ENCODE peak calls at places on chromosome 18, in four cellular contexts. R, F, M and E are unnamed samples.

GRCh38 chr18:80159713-80160636 is 50.9 kb downstream of the ADNP2 start:
- DNase-seq in R (peak; percentile 81), F (peak; percentile 19), M (peak; percentile 29), E (no peak)

GRCh38 chr18:46571756-46572155 is 85.3 kb downstream of the LOXHD1 start:
- DNase-seq in R (no peak), F (no peak), M (no peak), E (no peak)

GRCh38 chr18:35345460-35345921 is 1.3 kb upstream of the ZNF24 start:
- DNase-seq in R (peak; percentile 34), F (peak; percentile 69), M (peak; percentile 6), E (no peak)

GRCh38 chr18:43789234-43790000 is 512.1 kb upstream of the SYT4 start:
- DNase-seq in R (peak; percentile 29), F (peak; percentile 19), M (peak; percentile 14), E (no peak)

GRCh38 chr18:48948112-48949050 is 2.4 kb downstream of the SMAD7 start:
- DNase-seq in R (peak; percentile 69), F (peak; percentile 95), M (peak; percentile 67), E (no peak)

GRCh38 chr18:22956226-22956625 is 23.1 kb downstream of the RBBP8 start:
- DNase-seq in R (no peak), F (no peak), M (no peak), E (no peak)

GRCh38 chr18:395481-396250 is 104.8 kb downstream of the COLEC12 start:
- DNase-seq in R (no peak), F (no peak), M (peak; percentile 86), E (no peak)

GRCh38 chr18:55731594-55732042 is 143.6 kb upstream of the TCF4 start:
- DNase-seq in R (no peak), F (no peak), M (no peak), E (no peak)

GRCh38 chr18:51051105-51051712 is 21.2 kb downstream of the SMAD4 start:
- DNase-seq in R (peak; percentile 90), F (peak; percentile 77), M (peak; percentile 56), E (peak; percentile 51)

GRCh38 chr18:70188113-70188512 is 17.4 kb downstream of the RTTN start:
- DNase-seq in R (no peak), F (no peak), M (no peak), E (no peak)

GRCh38 chr18:33369711-33370449 is 70.6 kb downstream of the CCDC178 start:
- DNase-seq in R (no peak), F (no peak), M (no peak), E (no peak)

GRCh38 chr18:74733592-74733991 is 135.9 kb downstream of the ZNF407 start:
- DNase-seq in R (no peak), F (no peak), M (no peak), E (no peak)

GRCh38 chr18:73842795-73843394 is 304.7 kb downstream of the FBXO15 start:
- DNase-seq in R (peak; percentile 78), F (peak; percentile 53), M (no peak), E (peak; percentile 36)

GRCh38 chr18:48605408-48605845 is 66.6 kb downstream of the CTIF start:
- DNase-seq in R (peak; percentile 87), F (peak; percentile 98), M (peak; percentile 48), E (peak; percentile 25)

GRCh38 chr18:45320724-45321123 is 294.6 kb upstream of the SLC14A2 start:
- DNase-seq in R (no peak), F (peak; percentile 63), M (no peak), E (no peak)

GRCh38 chr18:70645971-70646370 is 357.1 kb downstream of the SOCS6 start:
- DNase-seq in R (no peak), F (no peak), M (no peak), E (no peak)

GRCh38 chr18:36196239-36196995 is 9.1 kb downstream of the MOCOS start:
- DNase-seq in R (no peak), F (no peak), M (no peak), E (no peak)

GRCh38 chr18:15005313-15006130 is 257.6 kb downstream of the ANKRD30B start:
- DNase-seq in R (no peak), F (no peak), M (no peak), E (no peak)

GRCh38 chr18:3451166-3451988 is 1.4 kb downstream of the TGIF1 start:
- DNase-seq in R (peak; percentile 89), F (peak; percentile 90), M (peak; percentile 95), E (peak; percentile 68)

GRCh38 chr18:54023471-54023870 is 201.0 kb downstream of the MBD2 start:
- DNase-seq in R (no peak), F (no peak), M (peak; percentile 9), E (peak; percentile 36)

GRCh38 chr18:74242451-74243096 is 49.2 kb downstream of the CYB5A start:
- DNase-seq in R (peak; percentile 20), F (no peak), M (no peak), E (no peak)

GRCh38 chr18:62784338-62784965 is 69.1 kb downstream of the PHLPP1 start:
- DNase-seq in R (no peak), F (no peak), M (no peak), E (no peak)

GRCh38 chr18:64311859-64312258 is 163.0 kb upstream of the LINC00305 start:
- DNase-seq in R (no peak), F (no peak), M (no peak), E (no peak)

GRCh38 chr18:30409120-30409519 is 633.4 kb downstream of the DSC3 start:
- DNase-seq in R (no peak), F (peak; percentile 2), M (no peak), E (no peak)

GRCh38 chr18:23071285-23071684 is 64.0 kb upstream of the CABLES1 start:
- DNase-seq in R (no peak), F (no peak), M (no peak), E (peak; percentile 99)

GRCh38 chr18:62458868-62459716 is 63.7 kb upstream of the ZCCHC2 start:
- DNase-seq in R (no peak), F (no peak), M (no peak), E (no peak)

GRCh38 chr18:43271593-43272432 is 5.5 kb downstream of the SYT4 start:
- DNase-seq in R (peak; percentile 67), F (peak; percentile 60), M (peak; percentile 63), E (peak; percentile 54)

GRCh38 chr18:72762505-72763122 is 105.2 kb downstream of the NETO1 start:
- DNase-seq in R (peak; percentile 73), F (peak; percentile 67), M (peak; percentile 36), E (peak; percentile 60)

GRCh38 chr18:3595282-3596273 is 145.6 kb downstream of the TGIF1 start:
- DNase-seq in R (no peak), F (peak; percentile 76), M (peak; percentile 98), E (no peak)

GRCh38 chr18:54205951-54206350 is 18.5 kb downstream of the MBD2 start:
- DNase-seq in R (no peak), F (no peak), M (no peak), E (no peak)

GRCh38 chr18:43161528-43161927 is 46.0 kb upstream of the RIT2 start:
- DNase-seq in R (no peak), F (no peak), M (peak; percentile 62), E (no peak)

GRCh38 chr18:23057096-23057495 is 78.2 kb upstream of the CABLES1 start:
- DNase-seq in R (no peak), F (no peak), M (no peak), E (no peak)

GRCh38 chr18:35334821-35335220 is 9.4 kb downstream of the ZNF24 start:
- DNase-seq in R (no peak), F (no peak), M (no peak), E (no peak)

GRCh38 chr18:40414155-40414754 is 1540.8 kb upstream of the PIK3C3 start:
- DNase-seq in R (no peak), F (no peak), M (no peak), E (no peak)

DNA sequence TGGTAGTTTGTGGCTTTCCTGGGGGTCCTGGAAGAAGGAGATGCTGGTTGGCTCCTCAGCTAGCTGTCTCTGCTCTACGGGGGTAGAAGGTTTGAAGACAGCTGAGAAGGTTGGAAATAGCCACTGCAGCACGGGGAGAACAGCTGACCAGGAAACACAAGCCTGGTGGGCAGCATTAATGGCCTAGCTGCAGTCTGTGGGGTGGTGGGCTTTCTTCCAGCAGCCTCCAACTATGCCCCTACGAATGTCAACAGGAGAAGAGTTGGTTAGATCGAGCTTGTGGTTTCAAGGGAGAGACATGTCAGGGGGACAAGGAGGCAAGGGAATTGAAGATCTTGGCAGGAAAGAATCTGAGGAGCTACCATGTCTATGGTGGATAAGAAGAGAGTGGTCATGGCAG is 38.9 kb downstream of the PMAIP1 start:
- DNase-seq in R (no peak), F (no peak), M (no peak), E (no peak)
- H3K4me3 ChIP-seq in R (no peak overlapping the region), F (no peak overlapping the region), M (no peak overlapping the region), E (no peak overlapping the region)

DNA sequence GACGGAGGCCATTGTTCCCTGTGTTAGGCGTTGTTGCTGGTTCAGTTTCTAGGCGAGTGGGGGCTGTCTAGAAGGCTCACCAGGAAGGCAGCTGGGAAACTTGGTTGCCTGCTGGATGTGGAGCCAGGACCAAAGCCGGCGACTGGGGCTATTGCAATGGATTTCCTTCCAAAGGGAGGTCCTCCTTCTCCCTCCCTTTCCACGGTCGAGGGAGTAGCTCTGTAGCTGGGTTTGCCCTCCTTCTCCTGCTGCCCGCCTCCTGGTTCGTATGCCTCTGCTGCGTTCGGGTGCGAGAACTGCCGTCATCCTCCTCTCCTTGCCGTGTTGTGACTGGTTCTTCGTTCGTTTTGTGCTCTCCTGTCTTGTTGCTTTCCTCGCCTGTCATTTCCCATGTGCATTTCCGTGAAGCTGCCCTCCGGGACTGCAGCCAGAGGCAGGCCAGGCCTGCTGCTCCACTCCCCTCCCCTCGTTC is 203.4 kb downstream of the NEDD4L start:
- DNase-seq in R (peak; percentile 67), F (peak; percentile 67), M (peak; percentile 83), E (no peak)
- H3K4me3 ChIP-seq in R (peak overlapping the region; percentile 31), F (no peak overlapping the region), M (peak overlapping the region; percentile 20), E (no peak overlapping the region)

GRCh38 chr18:76459687-76460350 is 35.2 kb downstream of the ZNF516 start:
- DNase-seq in R (no peak), F (peak; percentile 45), M (peak; percentile 21), E (no peak)
- H3K4me3 ChIP-seq in R (no peak overlapping the region), F (no peak overlapping the region), M (no peak overlapping the region), E (no peak overlapping the region)

GRCh38 chr18:57923606-57924005 is 120.4 kb upstream of the NEDD4L start:
- DNase-seq in R (no peak), F (no peak), M (no peak), E (no peak)

GRCh38 chr18:57925706-57926105 is 118.3 kb upstream of the NEDD4L start:
- DNase-seq in R (no peak), F (no peak), M (peak; percentile 24), E (no peak)

GRCh38 chr18:57918601-57919000 is 115.5 kb upstream of the ATP8B1 start:
- DNase-seq in R (no peak), F (no peak), M (no peak), E (no peak)

GRCh38 chr18:57921708-57922107 is 118.6 kb upstream of the ATP8B1 start:
- DNase-seq in R (no peak), F (peak; percentile 27), M (no peak), E (no peak)

GRCh38 chr18:57922885-57923284 is 119.8 kb upstream of the ATP8B1 start:
- DNase-seq in R (no peak), F (no peak), M (no peak), E (no peak)
- H3K4me3 ChIP-seq in R (no peak overlapping the region), F (no peak overlapping the region), M (no peak overlapping the region), E (no peak overlapping the region)

GRCh38 chr18:9017900-9018217 is 84.6 kb upstream of the NDUFV2 start:
- DNase-seq in R (no peak), F (peak; percentile 38), M (peak; percentile 71), E (no peak)
- H3K4me3 ChIP-seq in R (no peak overlapping the region), F (no peak overlapping the region), M (no peak overlapping the region), E (no peak overlapping the region)

GRCh38 chr18:57965246-57965645 is 78.8 kb upstream of the NEDD4L start:
- DNase-seq in R (no peak), F (no peak), M (no peak), E (no peak)
- H3K4me3 ChIP-seq in R (no peak overlapping the region), F (no peak overlapping the region), M (no peak overlapping the region), E (no peak overlapping the region)

GRCh38 chr18:61132036-61132435 is 201.2 kb upstream of the CDH20 start:
- DNase-seq in R (no peak), F (no peak), M (no peak), E (no peak)
- H3K4me3 ChIP-seq in R (no peak overlapping the region), F (no peak overlapping the region), M (no peak overlapping the region), E (no peak overlapping the region)